ENCODE peak calls at places on chromosome 10, in seven cellular contexts. K, J, N, G, M, E and X are unnamed samples.

GRCh38 chr10:18195060-18195799 is 55.0 kb downstream of the CACNB2 start:
- DNase-seq in K (no peak), N (peak), G (no peak), E (no peak), M (no peak), J (peak), X (no peak)

GRCh38 chr10:103789771-103790201 is 65.6 kb downstream of the SH3PXD2A start:
- DNase-seq in E (no peak), N (no peak), J (no peak), M (no peak), G (no peak), K (no peak), X (no peak)

GRCh38 chr10:118808601-118809371 is 54.0 kb upstream of the CACUL1 start:
- DNase-seq in G (no peak), N (no peak), M (no peak), K (no peak), E (no peak), J (no peak), X (no peak)

GRCh38 chr10:45439365-45439764 is 65.3 kb downstream of the ALOX5 start:
- DNase-seq in J (no peak), N (no peak), K (no peak), G (no peak), M (no peak), E (no peak), X (no peak)

GRCh38 chr10:63798599-63799498 is 277.6 kb downstream of the REEP3 start:
- DNase-seq in E (no peak), J (peak), M (no peak), K (no peak), G (no peak), N (peak), X (no peak)

GRCh38 chr10:31646519-31646918 is 282.1 kb downstream of the ARHGAP12 start:
- DNase-seq in J (no peak), M (no peak), N (peak), G (no peak), E (no peak), K (no peak), X (no peak)

GRCh38 chr10:17144757-17145156 is 15.1 kb upstream of the CUBN start:
- DNase-seq in N (peak), J (no peak), K (no peak), E (no peak), M (peak), G (no peak), X (no peak)

GRCh38 chr10:103238506-103239252 is 7.0 kb upstream of the RPEL1 start:
- DNase-seq in J (peak), G (no peak), E (no peak), K (no peak), N (peak), M (no peak), X (no peak)

GRCh38 chr10:75089634-75090033 is 21.8 kb upstream of the SAMD8 start:
- DNase-seq in G (no peak), M (no peak), E (no peak), K (no peak), N (no peak), J (no peak), X (no peak)

GRCh38 chr10:108421256-108421655 is 1256.8 kb upstream of the SORCS1 start:
- DNase-seq in G (no peak), K (no peak), N (no peak), J (no peak), E (no peak), M (no peak), X (no peak)

GRCh38 chr10:2844925-2845324 is 222.4 kb upstream of the PFKP start:
- DNase-seq in N (no peak), G (no peak), M (no peak), E (no peak), J (no peak), K (no peak), X (no peak)

GRCh38 chr10:132572545-132572937 is 35.0 kb downstream of the INPP5A start:
- DNase-seq in M (no peak), E (no peak), K (no peak), N (no peak), G (no peak), J (peak), X (no peak)

GRCh38 chr10:31483546-31483945 is 164.5 kb downstream of the ZEB1 start:
- DNase-seq in J (no peak), E (no peak), N (no peak), M (no peak), K (no peak), G (no peak), X (no peak)

GRCh38 chr10:104337985-104338735 is at the start of gene ITPRIP:
- DNase-seq in M (no peak), G (peak), E (peak), K (peak), J (peak), N (peak), X (peak)

GRCh38 chr10:68601490-68602265 is 41.5 kb downstream of the TET1 start:
- DNase-seq in N (no peak), G (no peak), J (no peak), K (no peak), E (no peak), M (peak), X (no peak)

GRCh38 chr10:104013489-104013888 is 46.5 kb downstream of the SLK start:
- DNase-seq in M (no peak), K (no peak), J (no peak), G (no peak), N (no peak), E (no peak), X (no peak)

GRCh38 chr10:35262436-35262835 is 73.9 kb upstream of the CCNY start:
- DNase-seq in N (peak), M (no peak), E (no peak), K (no peak), G (no peak), J (no peak), X (no peak)

GRCh38 chr10:73907841-73908517 is 3.0 kb upstream of the PLAU start:
- DNase-seq in K (no peak), M (no peak), G (no peak), N (peak), J (no peak), E (no peak), X (no peak)

GRCh38 chr10:22681783-22682183 is 32.6 kb downstream of the PIP4K2A start:
- DNase-seq in N (peak), G (no peak), E (peak), M (no peak), J (no peak), K (no peak), X (no peak)

GRCh38 chr10:116891208-116891607 is 41.9 kb downstream of the ENO4 start:
- DNase-seq in N (peak), E (no peak), G (no peak), M (no peak), J (no peak), K (no peak), X (peak)

GRCh38 chr10:125691160-125691981 is 8.4 kb upstream of the TEX36 start:
- DNase-seq in K (no peak), M (no peak), E (no peak), N (peak), J (no peak), G (no peak), X (no peak)

GRCh38 chr10:43421519-43421918 is 12.5 kb upstream of the HNRNPF start:
- DNase-seq in M (no peak), E (no peak), G (no peak), J (no peak), N (no peak), K (no peak), X (no peak)

GRCh38 chr10:323651-324293 is 188.5 kb downstream of the ZMYND11 start:
- DNase-seq in E (peak), G (peak), J (peak), K (no peak), N (peak), M (peak), X (no peak)

GRCh38 chr10:61869772-61870520 is 31.6 kb upstream of the ARID5B start:
- DNase-seq in K (no peak), N (peak), E (no peak), M (no peak), G (no peak), J (no peak), X (no peak)

GRCh38 chr10:61389887-61390286 is 63.3 kb downstream of the TMEM26 start:
- DNase-seq in E (no peak), J (no peak), G (no peak), M (no peak), K (no peak), N (no peak), X (no peak)

GRCh38 chr10:61000769-61001730 is 57.1 kb upstream of the RHOBTB1 start:
- DNase-seq in N (peak), G (peak), M (no peak), J (no peak), K (peak), E (no peak), X (peak)

GRCh38 chr10:63681965-63682704 is 160.9 kb downstream of the REEP3 start:
- DNase-seq in M (no peak), J (peak), K (no peak), G (no peak), N (peak), E (no peak), X (no peak)

GRCh38 chr10:85792533-85792858 is 574.1 kb downstream of the GRID1 start:
- DNase-seq in G (no peak), K (no peak), E (no peak), J (no peak), M (no peak), N (no peak), X (no peak)

GRCh38 chr10:62852961-62853702 is 37.0 kb upstream of the EGR2 start:
- DNase-seq in E (no peak), M (peak), N (no peak), J (no peak), G (no peak), K (no peak), X (no peak)

DNA sequence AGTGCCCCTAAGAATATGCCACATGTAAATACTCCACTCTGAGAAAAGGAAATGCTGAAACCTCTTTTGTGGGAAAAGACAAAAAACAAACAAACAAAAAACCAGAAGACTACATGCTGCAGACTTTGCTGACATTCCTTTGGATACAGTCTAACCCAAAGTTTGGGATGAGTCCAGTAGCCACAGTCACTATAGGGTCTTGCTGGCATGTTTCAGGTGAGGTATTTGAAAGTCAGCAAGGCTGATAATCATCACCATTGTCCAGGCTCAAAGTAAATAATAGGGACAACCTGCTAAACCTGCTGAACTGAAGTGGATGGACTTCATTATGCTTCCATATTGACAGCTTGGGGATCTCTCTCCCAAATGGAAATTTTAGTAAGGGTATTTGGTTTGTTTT is 1087.0 kb upstream of the LRRTM3 start:
- DNase-seq in K (no peak), J (no peak), N (no peak), M (no peak), G (no peak), E (no peak), X (no peak)
- TF ChIP-seq CTCF in K (no peak), J (no peak), N (no peak), M (no peak), G (no peak), E (no peak), X (no peak)

GRCh38 chr10:79047875-79048638 is 20.7 kb upstream of the ZMIZ1 start:
- DNase-seq in E (peak), G (no peak), K (peak), N (no peak), J (no peak), M (no peak), X (no peak)
- TF ChIP-seq CTCF in E (no peak), G (no peak), K (no peak), N (no peak), J (no peak), M (no peak), X (no peak)

GRCh38 chr10:121974535-121975294 is at the start of gene NSMCE4A:
- DNase-seq in M (peak), K (peak), N (peak), G (peak), E (peak), J (peak), X (peak)
- TF ChIP-seq CTCF in M (no peak), K (peak), N (no peak), G (peak), E (peak), J (peak), X (no peak)

DNA sequence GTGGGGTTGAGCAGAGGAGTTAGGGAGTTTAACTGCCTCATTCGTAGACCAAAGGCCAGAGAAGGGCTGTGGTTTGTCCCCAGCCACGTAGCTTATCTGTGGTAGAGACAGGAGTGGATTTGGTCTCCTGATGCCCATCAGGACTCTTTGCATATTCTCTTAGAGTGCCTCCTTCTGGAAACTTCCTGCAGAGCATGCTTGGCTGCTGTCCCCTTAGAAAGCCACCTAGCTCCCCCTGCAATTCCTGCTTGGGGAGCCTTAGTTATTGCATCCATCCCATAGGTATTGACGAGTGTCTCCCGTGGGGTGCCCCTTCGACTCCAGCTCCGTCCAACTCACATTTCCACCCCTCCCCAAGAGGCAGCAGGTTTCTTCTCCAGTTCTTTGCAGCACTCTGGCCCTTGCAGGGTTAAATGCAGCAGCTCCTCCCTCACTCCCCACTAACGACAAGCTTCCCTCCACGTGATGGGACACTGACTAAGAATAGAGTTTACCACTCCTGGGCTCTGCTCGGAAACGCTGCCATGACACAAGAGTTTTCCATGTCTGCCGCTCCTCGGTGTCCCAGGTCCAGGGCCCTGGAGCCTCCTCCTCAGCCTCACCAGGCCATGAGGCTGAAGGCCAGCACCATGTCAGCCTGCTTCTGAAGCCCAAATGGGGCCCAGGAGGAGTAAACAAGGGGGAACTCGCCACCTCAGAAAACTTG is 147.8 kb upstream of the UNC5B start:
- DNase-seq in K (no peak), G (no peak), N (no peak), M (no peak), J (no peak), E (no peak), X (no peak)
- TF ChIP-seq CTCF in K (peak), G (no peak), N (no peak), M (no peak), J (no peak), E (no peak), X (no peak)

DNA sequence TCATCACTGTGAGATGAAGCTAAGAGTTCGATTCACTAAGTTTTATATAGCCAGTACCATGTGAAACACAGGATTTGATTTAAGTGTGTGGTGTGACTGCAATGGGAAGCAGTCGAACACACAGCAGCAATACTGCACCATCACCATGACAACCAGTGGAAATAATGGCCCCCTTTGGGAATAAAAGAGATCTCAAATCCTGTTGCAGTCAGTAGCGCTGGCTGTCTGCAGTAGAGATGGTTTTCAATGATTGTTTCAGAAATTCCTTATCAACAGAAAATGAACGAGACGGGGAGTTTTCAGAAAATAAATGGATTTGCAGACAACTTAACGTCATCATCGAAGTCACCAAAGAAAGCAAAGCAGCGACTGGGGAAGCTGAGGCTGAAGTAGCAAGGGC is 91.0 kb downstream of the PTPRE start:
- DNase-seq in G (no peak), N (peak), K (no peak), M (no peak), J (no peak), E (no peak), X (no peak)
- TF ChIP-seq CTCF in G (no peak), N (no peak), K (no peak), M (no peak), J (no peak), E (no peak), X (no peak)

DNA sequence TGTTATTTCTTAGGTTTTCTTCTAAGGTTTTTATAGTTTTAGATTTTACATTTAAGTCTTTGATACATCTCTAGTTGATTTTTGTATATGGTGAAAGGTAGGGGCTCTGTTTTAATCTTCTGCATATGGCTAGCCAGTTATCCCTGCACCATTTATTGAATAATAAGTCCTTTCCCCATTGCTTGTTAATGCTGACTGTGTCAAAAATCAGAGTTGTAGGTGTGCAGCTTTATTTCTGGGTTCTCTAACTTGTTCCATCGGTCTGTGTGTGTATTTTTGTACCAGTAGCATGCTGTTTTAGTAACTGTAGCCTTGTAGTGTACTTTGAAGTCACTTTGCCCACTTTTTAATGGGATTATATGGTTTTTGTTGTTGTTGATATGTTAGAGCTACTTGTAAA is 37.9 kb upstream of the FAM13C start:
- DNase-seq in M (no peak), E (no peak), J (no peak), G (no peak), K (no peak), N (no peak), X (no peak)
- TF ChIP-seq CTCF in M (no peak), E (no peak), J (no peak), G (no peak), K (no peak), N (no peak), X (no peak)

DNA sequence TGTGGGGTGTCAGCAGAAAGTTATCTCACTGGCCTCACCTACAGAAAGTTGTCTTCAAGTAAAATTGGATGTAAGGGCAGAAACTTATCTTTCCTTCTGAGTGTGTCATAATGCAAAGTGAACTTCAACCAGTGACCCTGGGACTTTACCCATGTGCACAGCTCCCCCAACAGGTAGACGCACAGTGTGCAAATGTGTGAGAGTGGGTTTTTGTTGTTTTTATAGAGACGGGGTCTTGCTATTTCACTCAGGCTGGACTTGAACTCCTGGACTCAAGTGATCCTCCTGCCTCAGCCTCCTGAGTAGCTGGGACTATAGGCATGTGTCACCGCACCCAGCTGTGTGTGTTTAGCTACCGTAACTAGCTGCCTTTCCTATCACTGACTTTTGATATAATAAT is 6.4 kb upstream of the KAZALD1 start:
- DNase-seq in K (no peak), N (no peak), J (no peak), E (no peak), M (no peak), G (no peak), X (no peak)
- TF ChIP-seq CTCF in K (peak), N (no peak), J (no peak), E (no peak), M (no peak), G (peak), X (no peak)

DNA sequence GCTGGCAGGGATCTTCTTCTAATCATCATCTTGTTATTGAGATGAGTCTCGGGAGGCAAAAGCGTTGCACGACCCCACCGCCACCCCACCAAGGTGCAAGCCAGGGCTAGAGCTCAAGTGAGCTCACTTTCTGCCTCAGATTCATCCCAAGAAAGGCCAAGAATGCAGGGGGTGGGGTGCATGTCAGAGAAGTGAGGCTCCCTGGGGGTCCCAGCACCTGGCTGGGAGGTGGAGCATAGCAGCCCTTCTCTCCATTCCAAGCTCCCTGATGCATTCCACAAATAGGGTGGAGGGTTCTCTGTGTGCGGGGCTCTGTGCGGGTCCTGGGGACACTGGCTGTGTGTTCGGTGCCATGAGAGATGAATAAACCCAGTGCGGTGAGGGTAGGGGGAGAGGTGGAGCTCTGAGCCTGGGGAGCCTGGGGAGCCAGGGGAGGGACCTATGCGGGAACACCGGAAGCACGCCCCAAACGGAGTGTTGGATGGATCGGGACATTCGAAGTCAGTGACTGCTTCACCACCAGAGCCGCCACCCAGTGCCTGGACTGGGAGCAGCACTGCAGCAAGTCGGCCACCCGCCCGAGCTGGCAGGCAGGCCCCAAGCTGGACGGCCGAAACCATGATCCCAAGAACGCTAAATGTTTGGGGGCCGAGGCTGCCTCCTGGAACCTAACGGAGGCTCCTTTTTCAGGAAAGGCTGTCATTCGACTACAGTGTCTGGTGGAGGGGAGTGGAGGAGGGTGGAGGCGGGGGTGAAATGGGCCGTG is 17.9 kb upstream of the HMX3 start:
- DNase-seq in K (no peak), E (no peak), G (no peak), N (no peak), M (no peak), J (no peak), X (no peak)
- TF ChIP-seq CTCF in K (no peak), E (no peak), G (no peak), N (no peak), M (no peak), J (no peak), X (no peak)

GRCh38 chr10:71396714-71397339 is at the start of gene CDH23:
- DNase-seq in E (no peak), J (peak), K (peak), G (peak), N (no peak), M (no peak), X (no peak)

GRCh38 chr10:71396084-71396713 is 521 bp upstream of the CDH23 start:
- DNase-seq in G (peak), J (peak), K (peak), N (no peak), M (no peak), E (peak), X (peak)

GRCh38 chr10:71395621-71396020 is 1.1 kb upstream of the CDH23 start:
- DNase-seq in J (no peak), M (no peak), E (no peak), G (no peak), N (no peak), K (peak), X (peak)

GRCh38 chr10:71398991-71399375 is 2.3 kb downstream of the CDH23 start:
- DNase-seq in E (no peak), J (peak), M (no peak), K (no peak), N (no peak), G (no peak), X (no peak)

GRCh38 chr10:71397340-71398212 is 856 bp downstream of the CDH23 start:
- DNase-seq in E (no peak), N (no peak), K (no peak), G (no peak), M (no peak), J (peak), X (peak)
- TF ChIP-seq CTCF in E (no peak), N (no peak), K (no peak), G (no peak), M (no peak), J (no peak), X (no peak)